ENCODE peak calls at places on chromosomes 1 and 21, in six cellular contexts. K, D, N, Q, W and T are unnamed samples.

GRCh38 chr1:112696578-112697320 is 10.2 kb downstream of the RHOC start:
- DNase-seq in W (no peak), Q (no peak), K (no peak), D (no peak), N (no peak), T (no peak)

GRCh38 chr1:85616011-85616705 is 35.6 kb downstream of the CCN1 start:
- DNase-seq in Q (no peak), W (no peak), D (no peak), K (no peak), N (no peak), T (no peak)

GRCh38 chr1:233294991-233295774 is at the start of gene PCNX2:
- DNase-seq in N (peak; percentile 81), D (peak; percentile 76), K (peak; percentile 91), W (peak; percentile 72), Q (peak; percentile 47), T (peak; percentile 52)

GRCh38 chr21:29342394-29342957 is 43.8 kb downstream of the BACH1 start:
- DNase-seq in N (peak; percentile 94), W (no peak), Q (peak; percentile 99), D (no peak), K (no peak), T (peak; percentile 91)

GRCh38 chr1:168585937-168586336 is 9.5 kb downstream of the XCL1 start:
- DNase-seq in D (no peak), Q (no peak), N (no peak), K (no peak), W (no peak), T (no peak)

GRCh38 chr1:170267317-170267716 is 121.6 kb downstream of the NTMT2 start:
- DNase-seq in D (no peak), N (peak; percentile 20), W (no peak), K (peak; percentile 54), Q (peak; percentile 7), T (no peak)

GRCh38 chr1:197922070-197922390 is 4.9 kb downstream of the LHX9 start:
- DNase-seq in W (no peak), D (no peak), K (no peak), N (no peak), Q (no peak), T (no peak)

GRCh38 chr1:201068976-201069375 is 43.2 kb downstream of the CACNA1S start:
- DNase-seq in N (no peak), Q (no peak), D (no peak), K (no peak), W (no peak), T (no peak)

GRCh38 chr1:205274041-205274691 is 46.4 kb downstream of the TMCC2 start:
- DNase-seq in W (peak; percentile 65), Q (no peak), D (no peak), K (peak; percentile 79), N (no peak), T (no peak)

GRCh38 chr1:46481961-46482360 is 7.7 kb upstream of the DMBX1 start:
- DNase-seq in D (no peak), W (no peak), K (no peak), N (no peak), Q (no peak), T (no peak)

GRCh38 chr1:61436016-61436415 is 288.9 kb downstream of the TM2D1 start:
- DNase-seq in W (no peak), N (peak; percentile 4), Q (no peak), D (no peak), K (no peak), T (peak; percentile 98)

GRCh38 chr1:147252540-147252939 is 10.1 kb downstream of the CHD1L start:
- DNase-seq in W (no peak), K (no peak), N (no peak), Q (no peak), D (no peak), T (no peak)
- H4K20me1 ChIP-seq in W (peaks cover 5% of the 10 kb centered on the region), K (no peaks in the 10 kb centered on the region), N (peaks cover 4% of the 10 kb centered on the region), Q (no peaks in the 10 kb centered on the region), D (peaks cover 70% of the 10 kb centered on the region), T (peaks cover 3% of the 10 kb centered on the region)

GRCh38 chr1:216723274-216723780 is at the start of gene ESRRG:
- DNase-seq in W (peak; percentile 80), D (no peak), Q (no peak), K (peak; percentile 91), N (no peak), T (no peak)
- TF ChIP-seq EZH2 in W (no peak), D (no peak), Q (peak; percentile 54), K (no peak), N (peak; percentile 40), T (no peak)

DNA sequence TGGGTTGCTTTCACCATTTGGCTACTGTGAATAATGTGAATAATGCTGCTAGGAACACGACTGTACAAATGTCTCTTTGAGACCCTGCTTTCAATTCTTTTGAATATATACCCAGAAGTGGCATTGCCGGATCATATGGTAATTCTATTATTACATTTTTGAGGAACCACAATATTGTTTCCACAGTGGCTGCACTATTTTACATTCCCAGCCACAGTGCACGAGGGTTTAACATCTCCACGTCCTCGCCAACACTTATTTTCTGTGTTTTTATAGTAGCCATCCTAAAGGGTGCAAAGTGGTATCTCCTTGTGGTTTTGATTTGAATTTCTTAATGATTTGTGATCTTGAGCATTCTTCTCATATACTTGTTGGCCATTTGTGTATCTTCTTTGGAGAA is 15.7 kb downstream of the FHAD1 start:
- DNase-seq in D (no peak), N (no peak), K (no peak), Q (no peak), W (no peak), T (no peak)
- H4K20me1 ChIP-seq in D (no peaks in the 10 kb centered on the region), N (no peaks in the 10 kb centered on the region), K (no peaks in the 10 kb centered on the region), Q (no peaks in the 10 kb centered on the region), W (no peaks in the 10 kb centered on the region), T (no peaks in the 10 kb centered on the region)

DNA sequence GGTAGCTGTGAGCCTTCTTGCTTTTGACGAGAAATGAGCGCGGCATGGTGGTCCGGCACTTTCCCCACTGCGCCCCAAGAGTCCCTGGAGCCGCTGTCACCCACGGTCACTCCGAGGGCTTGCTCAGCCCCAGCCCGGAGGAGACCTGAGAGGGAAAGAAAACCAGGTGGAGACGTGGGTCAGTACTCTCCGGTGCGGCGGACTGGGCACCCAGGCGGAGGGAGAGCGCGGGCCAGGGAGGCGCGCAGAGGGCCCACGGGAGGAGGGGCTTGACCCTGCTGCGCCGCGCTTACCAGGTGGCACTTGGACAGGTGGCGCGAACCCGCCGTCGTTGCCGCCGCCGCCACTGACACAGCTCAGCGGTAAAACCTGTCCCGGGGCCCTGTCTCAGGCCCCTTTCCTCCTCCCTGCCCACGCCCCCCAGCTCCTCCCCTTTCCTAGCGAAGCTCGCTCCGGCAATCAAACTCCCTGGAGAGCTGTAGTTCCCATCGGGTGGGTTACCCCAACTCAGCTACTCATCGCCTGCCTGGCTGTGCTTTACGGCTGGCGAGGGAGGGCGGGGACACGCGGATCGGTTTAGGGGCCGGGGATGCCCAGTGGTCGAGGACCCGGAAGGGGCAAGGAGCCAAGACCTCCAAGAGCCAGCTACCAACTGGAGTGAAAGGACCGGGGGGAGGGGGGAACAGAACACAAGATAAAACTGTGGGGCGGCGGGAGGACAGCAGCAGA is 3.1 kb downstream of the GFI1 start:
- DNase-seq in Q (no peak), K (peak; percentile 79), W (peak; percentile 87), N (peak; percentile 13), D (peak; percentile 91), T (no peak)
- TF ChIP-seq EZH2 in Q (peak; percentile 76), K (peak; percentile 88), W (no peak), N (peak; percentile 60), D (no peak), T (no peak)

DNA sequence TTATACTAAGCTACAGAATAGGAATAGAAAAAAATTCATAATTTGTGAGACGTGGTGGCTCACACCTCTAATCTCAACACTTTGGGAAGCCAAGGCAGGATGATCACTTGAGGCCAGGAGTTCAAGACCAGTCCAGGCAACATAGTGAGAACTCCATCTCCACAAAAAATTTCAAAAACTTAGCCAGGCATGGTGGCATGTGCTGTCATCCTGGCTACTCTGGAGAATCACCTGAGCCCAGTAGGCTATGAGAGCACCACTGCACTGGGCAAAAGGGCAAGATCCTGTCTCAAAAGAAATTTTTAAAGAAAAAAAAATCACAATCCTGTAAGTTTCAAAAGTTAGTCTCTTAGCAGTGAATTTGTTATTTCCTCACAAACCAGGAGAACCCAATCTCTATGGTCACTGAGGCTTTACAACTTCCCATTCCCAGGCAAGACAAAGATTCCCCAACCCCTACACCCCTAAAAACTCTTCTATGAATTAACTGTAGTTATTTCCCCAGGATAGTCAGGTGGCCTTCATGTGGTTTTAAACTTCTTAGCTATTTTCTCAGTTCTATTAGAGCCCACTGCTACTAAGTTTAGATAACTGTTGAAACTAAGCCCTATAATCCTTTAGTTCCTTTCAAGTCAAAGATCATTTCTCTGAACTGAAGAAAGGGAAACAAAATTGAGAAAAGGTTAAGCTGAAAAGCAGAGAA is 74.5 kb downstream of the FOXJ3 start:
- DNase-seq in K (no peak), Q (no peak), N (no peak), W (no peak), D (no peak), T (no peak)
- H4K20me1 ChIP-seq in K (peaks cover 17% of the 10 kb centered on the region), Q (no peaks in the 10 kb centered on the region), N (peaks cover 4% of the 10 kb centered on the region), W (peaks cover 3% of the 10 kb centered on the region), D (peaks cover 13% of the 10 kb centered on the region), T (peaks cover 7% of the 10 kb centered on the region)

DNA sequence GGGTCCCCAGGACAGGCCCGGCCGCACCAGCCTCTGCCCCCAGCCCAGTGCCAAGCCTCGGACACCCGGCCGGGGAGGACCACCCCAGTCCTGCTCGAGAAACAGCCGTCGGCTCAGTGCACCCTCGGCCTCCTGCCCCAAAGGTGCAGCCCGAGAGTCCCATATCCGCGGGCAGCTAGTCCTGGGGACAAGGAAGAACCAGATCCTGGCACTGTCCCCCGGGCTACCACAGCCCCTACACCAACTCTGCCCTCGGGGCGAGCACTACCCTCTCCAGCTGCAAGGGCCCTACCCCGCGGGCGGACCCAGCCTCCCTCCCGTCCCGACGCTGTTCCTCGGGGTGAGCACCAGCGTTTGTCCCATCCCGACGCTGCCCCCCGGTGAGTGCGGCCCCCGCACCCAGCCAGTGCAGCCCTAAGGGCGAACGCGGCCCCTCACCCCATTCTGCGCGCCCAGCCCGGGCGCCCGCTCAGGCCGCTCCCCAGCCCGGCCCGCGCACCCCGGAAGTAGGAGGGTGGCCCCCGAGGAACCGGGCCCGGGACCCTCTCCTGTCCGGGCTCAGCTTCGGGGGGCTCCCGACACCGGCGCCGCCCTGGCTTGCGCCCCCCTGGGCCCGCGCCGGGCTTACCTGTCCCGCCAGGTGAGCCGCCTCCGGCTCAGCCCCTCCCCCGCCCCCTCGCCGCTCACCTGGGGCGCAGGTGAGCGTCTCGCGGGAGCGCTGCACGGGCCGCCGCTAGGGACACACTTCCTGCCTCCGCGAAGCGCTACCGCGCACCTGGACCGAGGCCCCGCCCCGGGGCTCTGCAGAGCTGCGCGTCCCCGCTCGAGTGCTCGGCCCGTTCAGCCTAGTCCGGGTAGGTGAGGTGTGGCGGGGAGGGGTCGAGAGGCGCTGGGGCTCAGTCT is at the start of gene KDF1:
- DNase-seq in Q (no peak), W (peak; percentile 95), K (peak; percentile 96), D (no peak), N (peak; percentile 9), T (no peak)
- TF ChIP-seq EZH2 in Q (peak; percentile 99), W (no peak), K (no peak), D (no peak), N (no peak), T (peak; percentile 100)

DNA sequence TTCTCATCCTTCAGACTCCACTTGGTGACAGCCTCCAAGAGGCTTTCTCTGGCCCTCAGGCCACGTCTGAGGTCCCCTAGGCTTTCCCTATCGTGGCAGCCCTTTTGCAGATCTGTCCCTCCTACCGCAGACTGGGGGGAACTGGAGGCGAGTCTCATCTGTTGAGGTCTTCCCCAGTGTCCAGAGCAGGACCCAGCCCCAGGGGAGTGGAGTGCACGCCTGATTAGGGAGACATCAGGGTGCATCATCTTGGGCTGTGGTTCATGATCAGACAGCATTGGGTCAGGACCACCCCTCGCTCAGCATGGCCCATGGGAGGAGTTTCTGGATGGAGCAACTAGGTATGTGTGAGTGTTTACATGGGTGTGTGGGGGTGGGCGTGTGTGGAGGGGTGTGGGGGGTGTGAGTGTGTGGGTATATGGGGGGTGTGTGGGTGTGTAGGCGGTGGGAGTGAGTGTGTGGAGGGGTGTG is 8.5 kb upstream of the MATN1 start:
- DNase-seq in K (no peak), N (peak; percentile 5), Q (no peak), D (no peak), W (no peak), T (no peak)
- H4K20me1 ChIP-seq in K (no peaks in the 10 kb centered on the region), N (no peaks in the 10 kb centered on the region), Q (no peaks in the 10 kb centered on the region), D (no peaks in the 10 kb centered on the region), W (no peaks in the 10 kb centered on the region), T (no peaks in the 10 kb centered on the region)

GRCh38 chr1:154405762-154406571 is 824 bp downstream of the IL6R start:
- DNase-seq in D (no peak), W (peak; percentile 75), Q (peak; percentile 54), K (peak; percentile 56), N (peak; percentile 96), T (peak; percentile 69)
- TF ChIP-seq EZH2 in D (peak; percentile 86), W (peak; percentile 55), Q (no peak), K (peak; percentile 22), N (no peak), T (no peak)